ENCODE peak calls at places on chromosome 1, in five cellular contexts. M is tibial artery; T is islet precursor cell; B is stimulated activated CD4-positive, alpha-beta T cell treated with anti-CD3 and anti-CD28 coated beads, Interleukin-2, amount 100 ng/mL, for 24 hours; C is stimulated activated CD8-positive, alpha-beta memory T cell treated with anti-CD3 and anti-CD28 coated beads, Interleukin-7, amount 100 ng/mL, for 24 hours. U is an unnamed sample.

GRCh38 chr1:163056832-163057231 is 12.3 kb upstream of the RGS4 start:
- DNase-seq in M (no peak), T (no peak), B (no peak), C (no peak), U (no peak)

GRCh38 chr1:76113446-76113845 is 38.9 kb downstream of the ST6GALNAC3 start:
- DNase-seq in M (no peak), T (no peak), B (no peak), C (no peak), U (no peak)

GRCh38 chr1:7247158-7247557 is 461.9 kb downstream of the CAMTA1 start:
- DNase-seq in M (no peak), T (no peak), B (no peak), C (no peak), U (no peak)

GRCh38 chr1:201714542-201715276 is 114.2 kb upstream of the IPO9 start:
- DNase-seq in M (peak; percentile 97), T (peak; percentile 99), B (no peak), C (no peak), U (peak; percentile 75)

GRCh38 chr1:85502625-85503083 is 37.7 kb upstream of the DDAH1 start:
- DNase-seq in M (peak; percentile 47), T (peak; percentile 70), B (no peak), C (no peak), U (no peak)

GRCh38 chr1:41371630-41372599 is 10.7 kb downstream of the FOXO6 start:
- DNase-seq in M (peak; percentile 38), T (peak; percentile 82), B (no peak), C (no peak), U (peak; percentile 33)

GRCh38 chr1:47655521-47656300 is 217.9 kb downstream of the FOXD2 start:
- DNase-seq in M (peak; percentile 16), T (peak; percentile 26), B (peak; percentile 4), C (no peak), U (no peak)

GRCh38 chr1:30085814-30086770 is 637.3 kb downstream of the MATN1 start:
- DNase-seq in M (peak; percentile 47), T (peak; percentile 85), B (peak; percentile 26), C (peak; percentile 6), U (peak; percentile 68)

GRCh38 chr1:112544011-112544688 is 35.4 kb downstream of the WNT2B start:
- DNase-seq in M (no peak), T (no peak), B (no peak), C (no peak), U (no peak)

GRCh38 chr1:8429549-8430105 is 111.7 kb downstream of the SLC45A1 start:
- DNase-seq in M (no peak), T (no peak), B (no peak), C (no peak), U (no peak)

GRCh38 chr1:109181085-109181806 is 32.5 kb upstream of the SARS1 start:
- DNase-seq in M (no peak), T (no peak), B (no peak), C (no peak), U (no peak)

GRCh38 chr1:81512242-81512641 is 288.5 kb upstream of the ADGRL2 start:
- DNase-seq in M (no peak), T (no peak), B (no peak), C (no peak), U (no peak)

GRCh38 chr1:151060241-151061011 is at the start of gene MLLT11:
- DNase-seq in M (no peak), T (peak; percentile 96), B (no peak), C (no peak), U (peak; percentile 27)

GRCh38 chr1:90510143-90510542 is 207.0 kb downstream of the BARHL2 start:
- DNase-seq in M (no peak), T (no peak), B (no peak), C (no peak), U (no peak)

GRCh38 chr1:224623310-224623714 is 7.2 kb downstream of the CNIH3 start:
- DNase-seq in M (no peak), T (no peak), B (no peak), C (no peak), U (no peak)

GRCh38 chr1:153534226-153534932 is 1.4 kb downstream of the S100A6 start:
- DNase-seq in M (peak; percentile 67), T (peak; percentile 37), B (no peak), C (no peak), U (no peak)

GRCh38 chr1:18151436-18151835 is 43.8 kb downstream of the IGSF21 start:
- DNase-seq in M (no peak), T (no peak), B (no peak), C (no peak), U (no peak)

GRCh38 chr1:197663178-197663953 is 111.9 kb downstream of the DENND1B start:
- DNase-seq in M (no peak), T (peak; percentile 50), B (no peak), C (no peak), U (no peak)

GRCh38 chr1:194584052-194584451 is 1397.6 kb upstream of the B3GALT2 start:
- DNase-seq in M (no peak), T (no peak), B (no peak), C (no peak), U (no peak)

GRCh38 chr1:207084701-207085180 is 3.9 kb upstream of the C4BPB start:
- DNase-seq in M (no peak), T (peak; percentile 89), B (peak; percentile 54), C (peak; percentile 7), U (peak; percentile 53)

GRCh38 chr1:11925938-11926292 is 312 bp downstream of the KIAA2013 start:
- DNase-seq in M (no peak), T (no peak), B (no peak), C (no peak), U (peak; percentile 35)

GRCh38 chr1:40662864-40663263 is 2.6 kb downstream of the RIMS3 start:
- DNase-seq in M (no peak), T (peak; percentile 70), B (no peak), C (no peak), U (no peak)

GRCh38 chr1:174736831-174737230 is 262.9 kb upstream of the CACYBP start:
- DNase-seq in M (no peak), T (no peak), B (no peak), C (no peak), U (no peak)

GRCh38 chr1:231612393-231613089 is 14.0 kb upstream of the DISC1 start:
- DNase-seq in M (no peak), T (no peak), B (peak; percentile 38), C (no peak), U (no peak)

U was measured in heart right ventricle.